ENCODE peak calls at places on chromosomes 16 and 17, in five cellular contexts. S is A549, N is SK-N-SH, H is HCT116, M is HL-60. F is an unnamed sample.
A peak's percentile ranks its signal among the peaks of the same experiment; 100 is the strongest.

GRCh38 chr17:29162909-29163341 is 17.3 kb downstream of the MYO18A start:
- DNase-seq in S (no peak), N (no peak), H (no peak), M (no peak), F (no peak)

GRCh38 chr17:57286372-57287105 is 30.2 kb downstream of the MSI2 start:
- DNase-seq in S (no peak), N (no peak), H (no peak), M (no peak), F (no peak)

GRCh38 chr16:85452364-85453178 is 160.6 kb upstream of the GSE1 start:
- DNase-seq in S (no peak), N (no peak), H (no peak), M (no peak), F (no peak)

GRCh38 chr16:13425840-13426239 is 494.1 kb upstream of the ERCC4 start:
- DNase-seq in S (no peak), N (no peak), H (no peak), M (no peak), F (no peak)

GRCh38 chr17:60888812-60889709 is 211.4 kb downstream of the BCAS3 start:
- DNase-seq in S (no peak), N (no peak), H (no peak), M (no peak), F (no peak)

GRCh38 chr17:2138318-2138717 is 83.4 kb downstream of the HIC1 start:
- DNase-seq in S (no peak), N (peak; percentile 79), H (no peak), M (no peak), F (no peak)

GRCh38 chr16:13122074-13122473 is 220.7 kb downstream of the SHISA9 start:
- DNase-seq in S (no peak), N (no peak), H (no peak), M (no peak), F (no peak)

GRCh38 chr17:42121066-42121769 is at the start of gene KAT2A:
- DNase-seq in S (peak; percentile 99), N (peak; percentile 97), H (peak; percentile 53), M (peak; percentile 75), F (no peak)

GRCh38 chr17:72416905-72417304 is 296.1 kb downstream of the SOX9 start:
- DNase-seq in S (no peak), N (no peak), H (no peak), M (no peak), F (no peak)

GRCh38 chr17:77692571-77693161 is 265.8 kb upstream of the TNRC6C start:
- DNase-seq in S (no peak), N (no peak), H (no peak), M (no peak), F (no peak)

GRCh38 chr17:2347805-2348685 is 10.7 kb downstream of the SGSM2 start:
- DNase-seq in S (peak; percentile 47), N (no peak), H (no peak), M (no peak), F (no peak)

GRCh38 chr17:59733697-59734096 is 26.2 kb downstream of the VMP1 start:
- DNase-seq in S (no peak), N (no peak), H (no peak), M (no peak), F (no peak)

GRCh38 chr16:12255473-12255872 is 278.9 kb downstream of the SNX29 start:
- DNase-seq in S (no peak), N (no peak), H (no peak), M (no peak), F (no peak)

GRCh38 chr16:83344014-83344413 is 463.8 kb upstream of the HSBP1 start:
- DNase-seq in S (no peak), N (no peak), H (no peak), M (no peak), F (no peak)

GRCh38 chr17:66975188-66975587 is 10.7 kb downstream of the CACNG4 start:
- DNase-seq in S (no peak), N (no peak), H (no peak), M (no peak), F (no peak)

GRCh38 chr17:2064980-2065785 is 10.3 kb downstream of the HIC1 start:
- DNase-seq in S (no peak), N (peak; percentile 66), H (no peak), M (no peak), F (no peak)

GRCh38 chr17:14428640-14429029 is 127.8 kb downstream of the HS3ST3B1 start:
- DNase-seq in S (no peak), N (no peak), H (no peak), M (no peak), F (no peak)

GRCh38 chr16:49049191-49049590 is 232.4 kb downstream of the CBLN1 start:
- DNase-seq in S (no peak), N (no peak), H (no peak), M (no peak), F (no peak)

GRCh38 chr16:81292936-81293335 is 21.8 kb upstream of the GAN start:
- DNase-seq in S (no peak), N (no peak), H (no peak), M (no peak), F (no peak)

GRCh38 chr16:80627108-80627507 is 86.3 kb downstream of the DYNLRB2 start:
- DNase-seq in S (no peak), N (no peak), H (no peak), M (no peak), F (no peak)

GRCh38 chr16:22191966-22192260 is 14.2 kb upstream of the EEF2K start:
- DNase-seq in S (peak; percentile 35), N (no peak), H (no peak), M (no peak), F (no peak)

GRCh38 chr17:76884995-76885896 is 17.0 kb downstream of the MGAT5B start:
- DNase-seq in S (no peak), N (peak; percentile 68), H (no peak), M (no peak), F (no peak)

GRCh38 chr16:26816266-26816665 is 250.5 kb upstream of the C16orf82 start:
- DNase-seq in S (no peak), N (no peak), H (no peak), M (no peak), F (no peak)

GRCh38 chr17:78322327-78322857 is 37.5 kb downstream of the SOCS3 start:
- DNase-seq in S (no peak), N (no peak), H (no peak), M (no peak), F (no peak)

DNA sequence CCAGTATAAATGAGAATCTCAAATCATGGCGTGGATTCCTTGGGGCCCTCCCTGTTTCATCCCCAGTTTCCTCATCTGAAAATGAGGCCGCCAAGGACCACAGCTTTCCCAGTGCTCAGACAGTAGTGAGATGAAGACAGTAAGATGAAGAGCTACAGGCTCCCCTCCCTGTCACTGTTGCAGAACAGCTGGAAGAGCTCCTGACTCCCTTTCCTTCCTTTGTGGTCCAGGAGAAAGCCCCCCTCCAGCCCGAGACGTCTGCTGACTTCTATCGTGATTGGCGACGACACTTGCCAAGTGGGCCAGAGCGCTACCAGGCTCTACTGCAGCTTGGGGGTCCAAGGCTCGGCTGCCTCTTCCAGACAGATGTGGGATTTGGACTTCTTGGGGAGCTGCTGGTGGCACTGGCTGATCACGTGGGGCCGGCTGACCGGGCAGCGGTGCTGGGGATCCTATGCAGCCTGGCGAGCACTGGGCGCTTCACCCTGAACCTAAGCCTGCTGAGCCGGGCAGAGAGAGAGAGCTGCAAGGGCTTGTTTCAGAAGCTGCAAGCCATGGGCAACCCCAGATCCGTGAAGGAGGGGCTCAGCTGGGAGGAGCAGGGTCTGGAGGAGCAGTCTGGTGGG is 3.0 kb upstream of the EFTUD2 start:
- DNase-seq in S (no peak), N (no peak), H (no peak), M (no peak), F (no peak)
- TF ChIP-seq REST in S (no peak), N (no peak), H (no peak), M (no peak), F (no peak)

GRCh38 chr16:2675021-2675420 is 7.3 kb upstream of the KCTD5 start:
- DNase-seq in S (no peak), N (no peak), H (no peak), M (no peak), F (no peak)
- TF ChIP-seq REST in S (no peak), N (no peak), H (no peak), M (no peak), F (no peak)

GRCh38 chr17:7839890-7840260 is 5.9 kb downstream of the KDM6B start:
- DNase-seq in S (peak; percentile 59), N (no peak), H (no peak), M (no peak), F (no peak)

GRCh38 chr17:7836596-7837374 is 2.8 kb downstream of the KDM6B start:
- DNase-seq in S (peak; percentile 87), N (peak; percentile 85), H (peak; percentile 96), M (no peak), F (peak; percentile 96)

GRCh38 chr17:7839199-7839889 is 5.3 kb downstream of the KDM6B start:
- DNase-seq in S (no peak), N (no peak), H (no peak), M (no peak), F (no peak)

GRCh38 chr17:7837375-7838290 is 3.6 kb downstream of the KDM6B start:
- DNase-seq in S (no peak), N (no peak), H (no peak), M (no peak), F (no peak)

DNA sequence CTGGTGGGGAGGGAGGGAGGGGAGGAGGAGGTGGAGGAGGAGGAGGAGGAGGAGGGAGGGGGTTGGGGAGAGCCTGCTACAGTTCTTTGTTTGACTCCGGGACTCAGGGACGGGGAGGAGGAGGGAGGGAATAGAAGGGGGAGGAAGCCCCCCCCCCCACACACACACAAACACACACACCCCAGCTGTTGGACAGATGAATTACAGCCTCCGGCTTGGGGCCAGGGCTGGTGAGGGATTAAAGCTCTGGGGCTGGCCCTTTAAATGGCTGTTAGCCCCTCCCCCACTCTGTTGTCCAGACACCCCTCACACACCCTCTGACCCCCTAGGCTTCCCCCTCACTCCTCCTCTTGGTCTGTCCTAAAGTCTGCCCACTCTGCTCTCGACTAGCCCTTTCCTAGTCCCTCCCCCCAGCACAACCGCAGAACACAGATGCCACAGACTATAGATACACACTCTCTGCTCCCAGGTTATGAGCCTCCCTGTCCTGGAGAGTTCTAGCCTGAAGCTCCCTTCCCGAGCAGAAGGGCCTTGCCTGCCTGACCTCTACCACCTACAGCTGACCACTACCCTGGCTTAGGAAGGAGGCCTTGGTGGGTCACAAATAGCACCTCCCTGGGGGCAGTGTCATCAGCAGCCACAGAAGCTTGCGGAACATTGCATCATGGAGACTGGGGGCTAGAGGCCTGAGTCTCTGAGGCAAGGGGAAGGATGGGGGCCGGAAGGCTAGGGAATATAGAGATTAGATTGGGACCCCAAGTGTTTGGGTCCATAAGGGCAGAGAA is 4.5 kb downstream of the KDM6B start:
- DNase-seq in S (no peak), N (peak; percentile 71), H (no peak), M (no peak), F (no peak)
- TF ChIP-seq REST in S (no peak), N (no peak), H (no peak), M (no peak), F (no peak)

DNA sequence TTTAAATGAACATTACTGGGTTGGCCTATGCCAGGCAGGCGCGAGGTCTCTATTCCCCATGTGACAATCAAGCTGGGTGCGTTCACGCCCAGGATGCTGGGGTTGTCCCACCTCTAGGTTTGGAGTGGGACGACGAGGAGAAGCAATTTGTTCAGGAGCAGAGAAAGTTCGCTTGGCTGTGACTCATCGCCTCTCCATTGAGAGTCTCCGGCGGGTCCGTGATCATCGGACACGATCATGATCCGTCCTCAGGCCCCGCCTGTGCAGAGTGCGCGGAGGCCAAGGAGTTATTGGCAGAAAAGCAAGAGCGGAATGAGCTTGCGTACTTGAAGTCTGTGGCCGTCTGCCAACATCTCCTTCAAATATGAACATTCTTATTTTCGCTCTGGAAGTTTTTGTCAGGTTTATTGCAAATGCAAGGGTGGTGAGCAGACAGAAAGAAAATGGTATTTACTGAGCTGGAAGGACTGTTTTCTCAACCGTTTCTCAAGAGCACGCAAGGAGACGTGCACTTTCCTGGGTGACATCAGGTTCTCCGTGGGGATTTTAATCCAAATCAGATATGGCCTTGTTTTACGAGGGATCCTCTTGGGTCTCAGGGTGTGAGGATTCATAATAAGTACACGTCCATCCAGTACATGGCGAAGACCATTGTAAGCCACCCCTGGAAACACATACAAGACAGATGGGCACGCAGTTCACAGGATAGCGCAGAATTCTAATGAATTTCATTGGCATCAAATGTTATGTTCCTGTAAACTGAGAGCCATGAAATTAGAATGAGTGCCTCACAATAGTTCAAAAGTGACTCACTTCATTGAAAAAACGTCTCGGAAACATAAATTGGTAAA is 70.1 kb upstream of the CREBBP start:
- DNase-seq in S (no peak), N (no peak), H (no peak), M (no peak), F (no peak)
- TF ChIP-seq REST in S (no peak), N (no peak), H (no peak), M (no peak), F (no peak)